ENCODE peak calls at places on chromosomes 11 and 22, in six cellular contexts. A, D, N, M, T and X are unnamed samples.

GRCh38 chr11:109864834-109865557 is 228.2 kb upstream of the ZC3H12C start:
- DNase-seq in A (no peak), D (peak; percentile 84), N (no peak), M (no peak), T (no peak), X (no peak)

GRCh38 chr11:57438345-57439280 is 11.7 kb upstream of the SLC43A3 start:
- DNase-seq in A (no peak), D (no peak), N (no peak), M (no peak), T (no peak), X (no peak)

GRCh38 chr11:109123811-109124787 is 297.9 kb upstream of the C11orf87 start:
- DNase-seq in A (peak; percentile 85), D (peak; percentile 65), N (no peak), M (peak; percentile 70), T (no peak), X (no peak)

GRCh38 chr11:67492801-67493547 is 10.1 kb downstream of the AIP start:
- DNase-seq in A (peak; percentile 80), D (no peak), N (no peak), M (no peak), T (no peak), X (peak; percentile 65)

GRCh38 chr22:42906605-42907338 is 49.7 kb upstream of the ARFGAP3 start:
- DNase-seq in A (no peak), D (peak; percentile 87), N (no peak), M (peak; percentile 92), T (peak; percentile 82), X (peak; percentile 86)

GRCh38 chr11:75315439-75315805 is 36.0 kb downstream of the ARRB1 start:
- DNase-seq in A (no peak), D (no peak), N (no peak), M (peak; percentile 8), T (no peak), X (no peak)

GRCh38 chr11:21484039-21484438 is 708.8 kb upstream of the ANO5 start:
- DNase-seq in A (no peak), D (no peak), N (no peak), M (no peak), T (no peak), X (no peak)

GRCh38 chr11:125376117-125376516 is 119.9 kb downstream of the FEZ1 start:
- DNase-seq in A (peak; percentile 64), D (peak; percentile 26), N (no peak), M (peak; percentile 92), T (peak; percentile 83), X (peak; percentile 67)

GRCh38 chr11:78420796-78421209 is 3.2 kb upstream of the GAB2 start:
- DNase-seq in A (no peak), D (peak; percentile 82), N (no peak), M (peak; percentile 85), T (peak; percentile 88), X (peak; percentile 80)

GRCh38 chr22:43419371-43420080 is 7.7 kb downstream of the MPPED1 start:
- DNase-seq in A (no peak), D (no peak), N (no peak), M (no peak), T (no peak), X (no peak)

GRCh38 chr11:83881428-83881827 is 595.3 kb upstream of the CCDC90B start:
- DNase-seq in A (no peak), D (no peak), N (no peak), M (no peak), T (no peak), X (no peak)

GRCh38 chr11:90189011-90189410 is 33.8 kb downstream of the CHORDC1 start:
- DNase-seq in A (no peak), D (no peak), N (no peak), M (no peak), T (no peak), X (no peak)

GRCh38 chr11:63667993-63668392 is 3.2 kb downstream of the ATL3 start:
- DNase-seq in A (peak; percentile 13), D (peak; percentile 81), N (no peak), M (no peak), T (peak; percentile 32), X (no peak)

GRCh38 chr11:118010738-118011461 is 24.7 kb downstream of the IL10RA start:
- DNase-seq in A (no peak), D (no peak), N (no peak), M (peak; percentile 58), T (peak; percentile 66), X (peak; percentile 83)

GRCh38 chr22:41360126-41360525 is 21.6 kb upstream of the TEF start:
- DNase-seq in A (peak; percentile 84), D (no peak), N (peak; percentile 72), M (no peak), T (no peak), X (no peak)

GRCh38 chr11:36073411-36074203 is 129.7 kb downstream of the LDLRAD3 start:
- DNase-seq in A (no peak), D (peak; percentile 82), N (peak; percentile 45), M (peak; percentile 43), T (no peak), X (no peak)

GRCh38 chr11:91163619-91164451 is 941.0 kb upstream of the CHORDC1 start:
- DNase-seq in A (no peak), D (peak; percentile 9), N (no peak), M (no peak), T (no peak), X (no peak)

GRCh38 chr22:45163074-45163416 is 680 bp upstream of the NUP50 start:
- DNase-seq in A (no peak), D (peak; percentile 60), N (peak; percentile 65), M (no peak), T (no peak), X (peak; percentile 71)

GRCh38 chr11:3002346-3002745 is 10.2 kb upstream of the NAP1L4 start:
- DNase-seq in A (no peak), D (no peak), N (no peak), M (no peak), T (no peak), X (no peak)

GRCh38 chr11:3002871-3003270 is 10.7 kb upstream of the NAP1L4 start:
- DNase-seq in A (no peak), D (no peak), N (no peak), M (no peak), T (no peak), X (peak; percentile 60)

GRCh38 chr11:3000032-3000961 is 8.2 kb upstream of the NAP1L4 start:
- DNase-seq in A (no peak), D (peak; percentile 78), N (peak; percentile 74), M (peak; percentile 85), T (no peak), X (peak; percentile 94)

GRCh38 chr11:2999464-2999998 is 7.4 kb upstream of the NAP1L4 start:
- DNase-seq in A (no peak), D (no peak), N (no peak), M (no peak), T (no peak), X (peak; percentile 42)

GRCh38 chr11:3001496-3001895 is 9.4 kb upstream of the NAP1L4 start:
- DNase-seq in A (no peak), D (no peak), N (no peak), M (peak; percentile 77), T (no peak), X (peak; percentile 86)
- H3K36me3 ChIP-seq in A (peaks cover 56% of the 10 kb centered on the region), D (no peaks in the 10 kb centered on the region), N (no peaks in the 10 kb centered on the region), M (peaks cover 66% of the 10 kb centered on the region), T (peaks cover 43% of the 10 kb centered on the region), X (peaks cover 26% of the 10 kb centered on the region)

DNA sequence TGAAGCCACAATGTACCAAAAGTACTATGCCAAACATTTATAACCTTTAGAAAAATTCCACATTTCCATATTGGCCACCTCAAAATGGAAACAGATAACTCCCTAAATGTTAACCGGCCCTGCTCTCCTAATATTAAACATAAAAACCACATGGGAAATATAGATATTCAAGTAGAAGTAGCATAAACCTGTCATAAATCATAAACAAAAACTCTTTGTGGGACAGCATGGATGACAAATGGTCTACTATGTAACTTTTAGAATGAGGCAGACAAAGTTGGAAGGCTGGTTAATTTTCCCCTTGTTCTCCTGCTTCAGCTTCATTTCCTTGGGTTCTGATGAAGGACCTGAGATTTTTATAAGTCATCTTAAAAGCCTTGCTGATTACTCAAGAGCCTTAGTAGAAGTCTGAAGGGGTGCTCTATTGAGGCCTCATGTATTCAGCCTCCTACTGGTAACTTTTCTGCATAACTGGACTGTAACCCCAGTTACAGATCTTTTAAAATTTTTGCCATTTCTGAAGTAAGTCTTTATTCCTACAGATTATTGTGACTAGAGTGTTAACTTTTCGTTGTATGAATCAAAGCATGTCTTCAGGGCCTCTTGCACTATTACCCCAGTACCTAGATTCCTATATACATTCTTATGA is 116.4 kb downstream of the STIM1 start:
- DNase-seq in A (no peak), D (peak; percentile 41), N (no peak), M (no peak), T (no peak), X (no peak)
- TF ChIP-seq CTCF in A (no peak), D (no peak), N (no peak), M (no peak), T (no peak), X (no peak)

GRCh38 chr11:47414685-47415070 is 6.3 kb downstream of the SLC39A13 start:
- DNase-seq in A (no peak), D (no peak), N (peak; percentile 1), M (no peak), T (no peak), X (peak; percentile 65)

GRCh38 chr11:47418454-47419259 is 7.6 kb downstream of the PSMC3 start:
- DNase-seq in A (peak; percentile 50), D (no peak), N (peak; percentile 0), M (no peak), T (no peak), X (no peak)

GRCh38 chr11:47415949-47416472 is 7.6 kb downstream of the SLC39A13 start:
- DNase-seq in A (peak; percentile 81), D (peak; percentile 96), N (peak; percentile 29), M (peak; percentile 93), T (peak; percentile 93), X (peak; percentile 94)

GRCh38 chr11:47415091-47415854 is 6.9 kb downstream of the SLC39A13 start:
- DNase-seq in A (peak; percentile 48), D (no peak), N (peak; percentile 0), M (no peak), T (no peak), X (no peak)

DNA sequence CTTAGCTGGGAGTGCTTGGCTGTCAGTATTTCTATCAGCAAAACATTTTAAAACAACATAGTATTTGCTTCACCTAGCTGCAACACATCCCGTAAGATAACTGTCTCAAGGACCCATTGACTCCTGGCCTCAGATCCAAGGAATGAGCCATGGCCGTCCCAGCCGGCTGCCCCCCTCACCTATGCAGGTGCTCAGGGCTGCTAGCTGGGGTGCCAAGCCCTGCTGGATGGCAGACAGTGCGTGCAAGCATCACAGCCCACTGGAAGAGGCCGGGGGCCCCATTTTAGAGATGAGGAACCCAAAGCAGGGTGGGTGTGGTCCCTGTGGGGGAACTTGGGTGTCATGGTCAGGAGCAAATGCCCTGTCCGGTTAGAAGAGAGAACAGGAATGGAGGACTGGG is 8.5 kb downstream of the PSMC3 start:
- DNase-seq in A (peak; percentile 44), D (no peak), N (no peak), M (no peak), T (no peak), X (no peak)
- H3K9me3 ChIP-seq in A (no peaks in the 10 kb centered on the region), D (no peaks in the 10 kb centered on the region), N (no peaks in the 10 kb centered on the region), M (no peaks in the 10 kb centered on the region), T (no peaks in the 10 kb centered on the region), X (no peaks in the 10 kb centered on the region)

GRCh38 chr11:116825854-116826750 is 3.0 kb upstream of the APOA4 start:
- DNase-seq in A (no peak), D (no peak), N (no peak), M (no peak), T (no peak), X (peak; percentile 38)

GRCh38 chr11:116825434-116825833 is 2.3 kb upstream of the APOA4 start:
- DNase-seq in A (no peak), D (no peak), N (no peak), M (no peak), T (no peak), X (no peak)

GRCh38 chr11:116827461-116827860 is 2.2 kb upstream of the APOC3 start:
- DNase-seq in A (no peak), D (no peak), N (no peak), M (no peak), T (no peak), X (peak; percentile 39)

GRCh38 chr11:116828632-116829524 is 829 bp upstream of the APOC3 start:
- DNase-seq in A (no peak), D (no peak), N (no peak), M (no peak), T (no peak), X (no peak)

GRCh38 chr11:116826751-116827431 is 2.8 kb upstream of the APOC3 start:
- DNase-seq in A (no peak), D (peak; percentile 10), N (no peak), M (no peak), T (no peak), X (peak; percentile 46)
- H3K36me3 ChIP-seq in A (no peaks in the 10 kb centered on the region), D (no peaks in the 10 kb centered on the region), N (no peaks in the 10 kb centered on the region), M (no peaks in the 10 kb centered on the region), T (no peaks in the 10 kb centered on the region), X (no peaks in the 10 kb centered on the region)